ENCODE peak calls at places on chromosomes 2 and 18, in five cellular contexts. R is cardiac fibroblast, B is A549, G is NB4, S is cardiac muscle cell. J is an unnamed sample.

GRCh38 chr2:5914831-5915611 is 222.8 kb downstream of the SOX11 start:
- DNase-seq in R (no peak), B (no peak), G (no peak), S (no peak), J (no peak)

GRCh38 chr2:55620123-55620779 is 2.8 kb upstream of the PPP4R3B start:
- DNase-seq in R (peak), B (no peak), G (peak), S (peak), J (no peak)

GRCh38 chr18:48589797-48590519 is 51.1 kb downstream of the CTIF start:
- DNase-seq in R (peak), B (no peak), G (no peak), S (no peak), J (no peak)

GRCh38 chr2:34664266-34664665 is 1065.2 kb upstream of the FAM98A start:
- DNase-seq in R (no peak), B (no peak), G (no peak), S (no peak), J (no peak)

GRCh38 chr2:120867290-120868231 is 131.9 kb downstream of the GLI2 start:
- DNase-seq in R (peak), B (peak), G (no peak), S (peak), J (no peak)

GRCh38 chr2:157486596-157487270 is 42.8 kb upstream of the CYTIP start:
- DNase-seq in R (peak), B (no peak), G (no peak), S (no peak), J (no peak)

GRCh38 chr2:178386951-178387602 is 63.9 kb downstream of the PRKRA start:
- DNase-seq in R (peak), B (no peak), G (no peak), S (peak), J (no peak)

GRCh38 chr18:33596178-33596854 is 18.3 kb downstream of the ASXL3 start:
- DNase-seq in R (peak), B (no peak), G (no peak), S (peak), J (no peak)

GRCh38 chr18:60277855-60278480 is 94.6 kb downstream of the MC4R start:
- DNase-seq in R (peak), B (no peak), G (no peak), S (peak), J (no peak)

GRCh38 chr2:86439879-86440630 is 1.1 kb upstream of the KDM3A start:
- DNase-seq in R (no peak), B (no peak), G (no peak), S (peak), J (no peak)

GRCh38 chr2:156589381-156590079 is 153.4 kb downstream of the GPD2 start:
- DNase-seq in R (peak), B (peak), G (peak), S (peak), J (no peak)

GRCh38 chr2:51329512-51329911 is 297.6 kb upstream of the NRXN1 start:
- DNase-seq in R (peak), B (no peak), G (no peak), S (no peak), J (no peak)

GRCh38 chr2:1651131-1652066 is 92.9 kb downstream of the PXDN start:
- DNase-seq in R (no peak), B (no peak), G (no peak), S (peak), J (no peak)

GRCh38 chr18:58870621-58871020 is 5.9 kb downstream of the ZNF532 start:
- DNase-seq in R (no peak), B (no peak), G (no peak), S (no peak), J (no peak)

GRCh38 chr18:58871514-58872490 is 7.1 kb downstream of the ZNF532 start:
- DNase-seq in R (no peak), B (no peak), G (no peak), S (no peak), J (no peak)

GRCh38 chr18:58868440-58868839 is 3.8 kb downstream of the ZNF532 start:
- DNase-seq in R (no peak), B (no peak), G (no peak), S (no peak), J (no peak)

GRCh38 chr18:58867281-58867961 is 2.7 kb downstream of the ZNF532 start:
- DNase-seq in R (no peak), B (no peak), G (no peak), S (no peak), J (no peak)

GRCh38 chr18:58870130-58870529 is 5.5 kb downstream of the ZNF532 start:
- DNase-seq in R (no peak), B (no peak), G (no peak), S (no peak), J (no peak)
- TF ChIP-seq CTCF in R (no peak), B (no peak), G (no peak), S (no peak), J (no peak)

GRCh38 chr18:11963991-11964484 is 17.3 kb upstream of the IMPA2 start:
- DNase-seq in R (peak), B (no peak), G (peak), S (peak), J (no peak)
- TF ChIP-seq CTCF in R (peak), B (no peak), G (no peak), S (peak), J (no peak)

GRCh38 chr2:106561803-106562202 is 74.6 kb downstream of the CD8B2 start:
- DNase-seq in R (no peak), B (no peak), G (no peak), S (no peak), J (no peak)
- TF ChIP-seq CTCF in R (no peak), B (no peak), G (no peak), S (no peak), J (no peak)

DNA sequence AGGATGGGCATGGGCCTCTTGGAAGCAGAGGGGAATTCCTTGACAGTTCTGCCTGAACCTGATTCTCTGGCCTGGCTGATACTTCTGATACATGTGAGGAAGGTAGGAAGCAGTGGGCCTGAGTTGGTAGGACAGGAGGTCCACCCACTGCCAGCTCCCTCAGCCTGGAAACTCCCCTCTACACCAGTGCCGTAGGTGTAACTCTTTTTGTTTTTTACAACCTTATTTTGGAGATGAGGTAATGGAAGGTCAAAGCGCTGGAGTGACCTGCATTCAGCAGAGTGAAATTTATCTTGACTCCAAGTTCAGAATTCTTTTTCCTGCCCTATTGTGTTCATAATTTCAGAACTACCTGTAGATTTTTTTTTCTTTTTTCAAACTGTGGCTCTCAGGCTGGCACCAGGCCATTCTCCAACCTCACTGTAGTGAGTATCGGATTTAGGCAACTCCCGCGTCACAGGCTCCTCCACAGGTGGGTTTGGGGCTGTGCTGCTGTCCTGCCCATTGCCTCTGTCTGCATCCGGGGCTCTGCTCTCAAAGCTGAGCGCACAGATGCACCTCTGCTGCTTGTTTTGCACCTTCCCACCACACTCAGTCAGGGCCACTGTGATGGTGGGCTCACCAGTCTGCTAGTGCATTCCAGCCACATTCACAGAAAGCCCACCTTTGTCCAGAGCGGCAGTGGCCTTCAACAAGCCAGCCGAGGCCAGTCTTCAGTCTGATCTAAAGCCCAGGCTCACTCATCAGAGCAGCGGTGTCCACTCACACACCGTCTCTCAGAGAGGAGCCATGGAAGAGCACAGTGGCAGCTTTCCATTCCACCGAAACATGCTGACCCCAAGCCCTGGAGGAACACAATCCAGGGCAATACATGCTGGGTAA is 87.2 kb downstream of the UXS1 start:
- DNase-seq in R (no peak), B (no peak), G (no peak), S (no peak), J (no peak)
- TF ChIP-seq CTCF in R (no peak), B (no peak), G (no peak), S (no peak), J (no peak)

GRCh38 chr18:54173980-54174611 is 50.4 kb downstream of the MBD2 start:
- DNase-seq in R (no peak), B (no peak), G (no peak), S (no peak), J (no peak)
- TF ChIP-seq CTCF in R (no peak), B (no peak), G (no peak), S (no peak), J (no peak)

GRCh38 chr2:54176577-54176976 is 61.2 kb downstream of the ACYP2 start:
- DNase-seq in R (peak), B (no peak), G (peak), S (peak), J (no peak)
- TF ChIP-seq CTCF in R (peak), B (peak), G (peak), S (peak), J (peak)

GRCh38 chr2:127451981-127452380 is 33.8 kb downstream of the PROC start:
- DNase-seq in R (no peak), B (no peak), G (no peak), S (no peak), J (no peak)

GRCh38 chr2:127453013-127453391 is 34.8 kb downstream of the PROC start:
- DNase-seq in R (no peak), B (no peak), G (no peak), S (no peak), J (no peak)

GRCh38 chr2:127454595-127455565 is 36.7 kb downstream of the PROC start:
- DNase-seq in R (no peak), B (peak), G (no peak), S (no peak), J (peak)

GRCh38 chr2:127455566-127456493 is 37.6 kb downstream of the PROC start:
- DNase-seq in R (no peak), B (no peak), G (no peak), S (no peak), J (no peak)

GRCh38 chr2:127453392-127454171 is 35.4 kb downstream of the PROC start:
- DNase-seq in R (peak), B (no peak), G (peak), S (peak), J (no peak)
- TF ChIP-seq CTCF in R (peak), B (no peak), G (peak), S (peak), J (peak)

GRCh38 chr2:70613510-70613909 is 59.9 kb upstream of the TGFA start:
- DNase-seq in R (no peak), B (no peak), G (no peak), S (no peak), J (no peak)
- TF ChIP-seq CTCF in R (no peak), B (no peak), G (no peak), S (no peak), J (no peak)

GRCh38 chr2:16321872-16322271 is 343.8 kb downstream of the CYRIA start:
- DNase-seq in R (no peak), B (no peak), G (peak), S (no peak), J (no peak)
- TF ChIP-seq CTCF in R (no peak), B (no peak), G (peak), S (no peak), J (peak)